ENCODE peak calls at places on chromosomes 3 and 15, in six cellular contexts. One of them, this sample, is unnamed.

GRCh38 chr3:190676477-190676876 is 162.6 kb downstream of the IL1RAP start:
- DNase-seq in A549: no peak
- DNase-seq in SK-N-SH: no peak
- DNase-seq in HepG2: no peak
- DNase-seq in K562: no peak
- DNase-seq in H1: no peak
- DNase-seq in this sample: no peak

GRCh38 chr3:38158472-38158871 is 6.9 kb upstream of the OXSR1 start:
- DNase-seq in A549: no peak
- DNase-seq in SK-N-SH: no peak
- DNase-seq in HepG2: no peak
- DNase-seq in K562: no peak
- DNase-seq in H1: no peak
- DNase-seq in this sample: no peak

GRCh38 chr15:35481992-35482391 is 64.0 kb downstream of the DPH6 start:
- DNase-seq in A549: peak; percentile 76
- DNase-seq in SK-N-SH: no peak
- DNase-seq in HepG2: no peak
- DNase-seq in K562: peak; percentile 34
- DNase-seq in H1: peak; percentile 1
- DNase-seq in this sample: no peak

GRCh38 chr15:80982839-80983238 is 6.8 kb downstream of the MESD start:
- DNase-seq in A549: no peak
- DNase-seq in SK-N-SH: no peak
- DNase-seq in HepG2: no peak
- DNase-seq in K562: no peak
- DNase-seq in H1: no peak
- DNase-seq in this sample: no peak

GRCh38 chr15:69462030-69462492 is 9.4 kb downstream of the RPLP1 start:
- DNase-seq in A549: no peak
- DNase-seq in SK-N-SH: peak; percentile 36
- DNase-seq in HepG2: no peak
- DNase-seq in K562: peak; percentile 36
- DNase-seq in H1: no peak
- DNase-seq in this sample: no peak

GRCh38 chr15:70260580-70260979 is 162.9 kb upstream of the TLE3 start:
- DNase-seq in A549: no peak
- DNase-seq in SK-N-SH: no peak
- DNase-seq in HepG2: no peak
- DNase-seq in K562: no peak
- DNase-seq in H1: no peak
- DNase-seq in this sample: no peak

GRCh38 chr15:58447244-58448010 is 15.6 kb downstream of the LIPC start:
- DNase-seq in A549: no peak
- DNase-seq in SK-N-SH: no peak
- DNase-seq in HepG2: no peak
- DNase-seq in K562: no peak
- DNase-seq in H1: no peak
- DNase-seq in this sample: no peak

GRCh38 chr3:82568776-82569338 is 807.4 kb upstream of the GBE1 start:
- DNase-seq in A549: no peak
- DNase-seq in SK-N-SH: no peak
- DNase-seq in HepG2: peak; percentile 31
- DNase-seq in K562: no peak
- DNase-seq in H1: no peak
- DNase-seq in this sample: no peak

GRCh38 chr3:143343031-143343430 is 223.5 kb downstream of the CHST2 start:
- DNase-seq in A549: no peak
- DNase-seq in SK-N-SH: no peak
- DNase-seq in HepG2: no peak
- DNase-seq in K562: no peak
- DNase-seq in H1: no peak
- DNase-seq in this sample: no peak

GRCh38 chr3:148847351-148847750 is 17.7 kb upstream of the CPA3 start:
- DNase-seq in A549: no peak
- DNase-seq in SK-N-SH: no peak
- DNase-seq in HepG2: no peak
- DNase-seq in K562: no peak
- DNase-seq in H1: no peak
- DNase-seq in this sample: no peak

GRCh38 chr15:96457852-96458251 is 127.4 kb downstream of the NR2F2 start:
- DNase-seq in A549: no peak
- DNase-seq in SK-N-SH: no peak
- DNase-seq in HepG2: no peak
- DNase-seq in K562: no peak
- DNase-seq in H1: no peak
- DNase-seq in this sample: no peak

GRCh38 chr3:4714045-4714444 is 220.9 kb downstream of the ITPR1 start:
- DNase-seq in A549: no peak
- DNase-seq in SK-N-SH: no peak
- DNase-seq in HepG2: no peak
- DNase-seq in K562: no peak
- DNase-seq in H1: no peak
- DNase-seq in this sample: no peak

GRCh38 chr3:158727499-158728377 is 4.5 kb downstream of the RARRES1 start:
- DNase-seq in A549: peak; percentile 79
- DNase-seq in SK-N-SH: peak; percentile 75
- DNase-seq in HepG2: peak; percentile 44
- DNase-seq in K562: peak; percentile 81
- DNase-seq in H1: no peak
- DNase-seq in this sample: peak; percentile 26

GRCh38 chr3:57556459-57557087 is 499 bp downstream of the PDE12 start:
- DNase-seq in A549: no peak
- DNase-seq in SK-N-SH: no peak
- DNase-seq in HepG2: no peak
- DNase-seq in K562: peak; percentile 26
- DNase-seq in H1: no peak
- DNase-seq in this sample: no peak

GRCh38 chr3:165624761-165625160 is 212.5 kb downstream of the BCHE start:
- DNase-seq in A549: peak; percentile 14
- DNase-seq in SK-N-SH: no peak
- DNase-seq in HepG2: no peak
- DNase-seq in K562: peak; percentile 4
- DNase-seq in H1: no peak
- DNase-seq in this sample: no peak

GRCh38 chr15:63366451-63366850 is 15.2 kb downstream of the CA12 start:
- DNase-seq in A549: no peak
- DNase-seq in SK-N-SH: no peak
- DNase-seq in HepG2: no peak
- DNase-seq in K562: no peak
- DNase-seq in H1: no peak
- DNase-seq in this sample: no peak

GRCh38 chr3:151969026-151969658 is 95.7 kb downstream of the SUCNR1 start:
- DNase-seq in A549: no peak
- DNase-seq in SK-N-SH: no peak
- DNase-seq in HepG2: no peak
- DNase-seq in K562: no peak
- DNase-seq in H1: no peak
- DNase-seq in this sample: no peak

GRCh38 chr3:78825858-78826215 is 942.0 kb downstream of the ROBO1 start:
- DNase-seq in A549: no peak
- DNase-seq in SK-N-SH: no peak
- DNase-seq in HepG2: no peak
- DNase-seq in K562: no peak
- DNase-seq in H1: no peak
- DNase-seq in this sample: no peak

GRCh38 chr15:29034151-29034550 is 148.4 kb downstream of the APBA2 start:
- DNase-seq in A549: no peak
- DNase-seq in SK-N-SH: no peak
- DNase-seq in HepG2: no peak
- DNase-seq in K562: no peak
- DNase-seq in H1: no peak
- DNase-seq in this sample: no peak

GRCh38 chr3:24508423-24508839 is 13.8 kb upstream of the THRB start:
- DNase-seq in A549: no peak
- DNase-seq in SK-N-SH: no peak
- DNase-seq in HepG2: no peak
- DNase-seq in K562: no peak
- DNase-seq in H1: no peak
- DNase-seq in this sample: no peak

GRCh38 chr3:66747688-66748087 is 246.9 kb upstream of the LRIG1 start:
- DNase-seq in A549: no peak
- DNase-seq in SK-N-SH: no peak
- DNase-seq in HepG2: no peak
- DNase-seq in K562: no peak
- DNase-seq in H1: no peak
- DNase-seq in this sample: no peak

GRCh38 chr3:43699864-43700263 is 9.1 kb downstream of the ABHD5 start:
- DNase-seq in A549: peak; percentile 46
- DNase-seq in SK-N-SH: peak; percentile 8
- DNase-seq in HepG2: no peak
- DNase-seq in K562: peak; percentile 52
- DNase-seq in H1: no peak
- DNase-seq in this sample: no peak

GRCh38 chr15:71115567-71116351 is 488 bp downstream of the THSD4 start:
- DNase-seq in A549: peak; percentile 78
- DNase-seq in SK-N-SH: peak; percentile 83
- DNase-seq in HepG2: no peak
- DNase-seq in K562: no peak
- DNase-seq in H1: no peak
- DNase-seq in this sample: no peak

GRCh38 chr3:23629181-23629893 is 176.4 kb upstream of the UBE2E1 start:
- DNase-seq in A549: peak; percentile 62
- DNase-seq in SK-N-SH: no peak
- DNase-seq in HepG2: no peak
- DNase-seq in K562: no peak
- DNase-seq in H1: no peak
- DNase-seq in this sample: no peak

GRCh38 chr3:17820704-17821103 is 78.3 kb upstream of the TBC1D5 start:
- DNase-seq in A549: no peak
- DNase-seq in SK-N-SH: no peak
- DNase-seq in HepG2: no peak
- DNase-seq in K562: no peak
- DNase-seq in H1: no peak
- DNase-seq in this sample: no peak

GRCh38 chr3:155908086-155908485 is 37.6 kb downstream of the GMPS start:
- DNase-seq in A549: no peak
- DNase-seq in SK-N-SH: no peak
- DNase-seq in HepG2: no peak
- DNase-seq in K562: no peak
- DNase-seq in H1: no peak
- DNase-seq in this sample: no peak

GRCh38 chr3:123310741-123311140 is 109.0 kb downstream of the SEC22A start:
- DNase-seq in A549: peak; percentile 35
- DNase-seq in SK-N-SH: no peak
- DNase-seq in HepG2: no peak
- DNase-seq in K562: no peak
- DNase-seq in H1: no peak
- DNase-seq in this sample: no peak

GRCh38 chr3:136952292-136952691 is 5.5 kb upstream of the IL20RB start:
- DNase-seq in A549: no peak
- DNase-seq in SK-N-SH: no peak
- DNase-seq in HepG2: no peak
- DNase-seq in K562: no peak
- DNase-seq in H1: no peak
- DNase-seq in this sample: no peak

GRCh38 chr3:123652346-123652984 is 67.6 kb upstream of the HACD2 start:
- DNase-seq in A549: peak; percentile 58
- DNase-seq in SK-N-SH: peak; percentile 89
- DNase-seq in HepG2: peak; percentile 62
- DNase-seq in K562: peak; percentile 64
- DNase-seq in H1: peak; percentile 44
- DNase-seq in this sample: no peak

DNA sequence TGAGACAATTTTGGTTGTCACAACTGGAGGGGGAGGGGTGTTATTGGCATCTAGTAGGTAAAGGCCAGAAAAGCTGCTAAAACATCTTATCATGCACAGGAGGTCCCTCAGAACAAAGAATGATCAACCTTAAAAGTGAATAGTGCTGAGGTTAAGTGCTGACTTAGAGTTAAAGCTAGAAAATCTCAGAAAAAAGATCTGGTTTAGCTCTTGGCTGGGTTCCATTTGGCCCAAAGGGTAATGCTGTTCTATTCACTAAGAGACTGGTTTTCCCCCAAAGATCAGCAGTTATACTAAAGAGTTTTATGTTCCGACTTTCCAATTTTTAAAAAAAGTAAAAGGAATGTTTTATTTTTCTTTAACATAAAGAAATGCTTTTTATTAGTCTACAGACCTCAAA is 15.6 kb downstream of the DCBLD2 start:
- DNase-seq in A549: no peak
- DNase-seq in SK-N-SH: peak; percentile 19
- DNase-seq in HepG2: no peak
- DNase-seq in K562: no peak
- DNase-seq in H1: no peak
- DNase-seq in this sample: no peak
- TF ChIP-seq CHD2 in A549: no peak
- TF ChIP-seq CHD2 in SK-N-SH: no peak
- TF ChIP-seq CHD2 in HepG2: no peak
- TF ChIP-seq CHD2 in K562: no peak
- TF ChIP-seq CHD2 in H1: no peak
- TF ChIP-seq CHD2 in this sample: no peak

GRCh38 chr3:126528800-126529541 is 5.0 kb downstream of the CHST13 start:
- DNase-seq in A549: peak; percentile 48
- DNase-seq in SK-N-SH: peak; percentile 78
- DNase-seq in HepG2: peak; percentile 97
- DNase-seq in K562: no peak
- DNase-seq in H1: no peak
- DNase-seq in this sample: no peak
- TF ChIP-seq CHD2 in A549: no peak
- TF ChIP-seq CHD2 in SK-N-SH: no peak
- TF ChIP-seq CHD2 in HepG2: no peak
- TF ChIP-seq CHD2 in K562: no peak
- TF ChIP-seq CHD2 in H1: no peak
- TF ChIP-seq CHD2 in this sample: no peak

DNA sequence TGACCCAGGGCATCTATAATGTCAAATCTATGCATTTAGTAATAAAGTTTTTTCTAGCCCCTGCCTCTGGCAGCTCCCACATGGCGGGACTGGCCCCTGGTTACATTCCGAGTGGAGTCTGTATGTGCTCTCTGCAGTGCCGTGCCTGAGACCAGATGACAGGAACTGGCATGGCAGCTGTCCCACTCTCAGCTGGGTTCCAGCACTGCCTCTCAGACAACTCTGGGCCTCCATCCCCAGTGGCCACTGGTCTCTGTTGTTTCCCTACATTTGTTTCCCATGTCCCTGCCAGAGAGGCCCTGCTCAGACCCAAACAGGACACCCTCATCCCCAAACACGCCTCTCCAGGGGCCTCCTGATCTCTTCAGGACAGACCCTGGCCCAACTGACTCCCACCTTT is 109.3 kb downstream of the OCA2 start:
- DNase-seq in A549: no peak
- DNase-seq in SK-N-SH: peak; percentile 39
- DNase-seq in HepG2: no peak
- DNase-seq in K562: no peak
- DNase-seq in H1: no peak
- DNase-seq in this sample: no peak
- TF ChIP-seq CHD2 in A549: no peak
- TF ChIP-seq CHD2 in SK-N-SH: no peak
- TF ChIP-seq CHD2 in HepG2: no peak
- TF ChIP-seq CHD2 in K562: no peak
- TF ChIP-seq CHD2 in H1: no peak
- TF ChIP-seq CHD2 in this sample: no peak

GRCh38 chr15:48101376-48101961 is 19.3 kb upstream of the SLC24A5 start:
- DNase-seq in A549: no peak
- DNase-seq in SK-N-SH: peak; percentile 6
- DNase-seq in HepG2: no peak
- DNase-seq in K562: no peak
- DNase-seq in H1: no peak
- DNase-seq in this sample: no peak
- TF ChIP-seq CHD2 in A549: no peak
- TF ChIP-seq CHD2 in SK-N-SH: no peak
- TF ChIP-seq CHD2 in HepG2: no peak
- TF ChIP-seq CHD2 in K562: no peak
- TF ChIP-seq CHD2 in H1: no peak
- TF ChIP-seq CHD2 in this sample: no peak

GRCh38 chr15:47429376-47429775 is 287.9 kb upstream of the SEMA6D start:
- DNase-seq in A549: no peak
- DNase-seq in SK-N-SH: no peak
- DNase-seq in HepG2: no peak
- DNase-seq in K562: no peak
- DNase-seq in H1: no peak
- DNase-seq in this sample: no peak
- TF ChIP-seq CHD2 in A549: no peak
- TF ChIP-seq CHD2 in SK-N-SH: no peak
- TF ChIP-seq CHD2 in HepG2: no peak
- TF ChIP-seq CHD2 in K562: no peak
- TF ChIP-seq CHD2 in H1: no peak
- TF ChIP-seq CHD2 in this sample: no peak